ENCODE peak calls at places on chromosomes 11 and 22, in seven cellular contexts. One of them, this sample, is unnamed.

GRCh38 chr11:36702330-36703054 is 104.5 kb upstream of the RAG2 start:
- DNase-seq in PC-9: peak
- DNase-seq in A549: peak
- DNase-seq in naive thymus-derived CD4-positive, alpha-beta T cell: no peak
- DNase-seq in body of pancreas: peak
- DNase-seq in psoas muscle: no peak
- DNase-seq in H9: peak
- DNase-seq in this sample: peak

GRCh38 chr11:8587915-8588314 is 6.1 kb downstream of the STK33 start:
- DNase-seq in PC-9: no peak
- DNase-seq in A549: no peak
- DNase-seq in naive thymus-derived CD4-positive, alpha-beta T cell: no peak
- DNase-seq in body of pancreas: no peak
- DNase-seq in psoas muscle: no peak
- DNase-seq in H9: no peak
- DNase-seq in this sample: no peak

GRCh38 chr11:31812392-31813241 is 1.5 kb upstream of the PAX6 start:
- DNase-seq in PC-9: no peak
- DNase-seq in A549: no peak
- DNase-seq in naive thymus-derived CD4-positive, alpha-beta T cell: no peak
- DNase-seq in body of pancreas: no peak
- DNase-seq in psoas muscle: no peak
- DNase-seq in H9: no peak
- DNase-seq in this sample: no peak

GRCh38 chr11:16923987-16924386 is 90.2 kb downstream of the PLEKHA7 start:
- DNase-seq in PC-9: peak
- DNase-seq in A549: no peak
- DNase-seq in naive thymus-derived CD4-positive, alpha-beta T cell: no peak
- DNase-seq in body of pancreas: no peak
- DNase-seq in psoas muscle: no peak
- DNase-seq in H9: no peak
- DNase-seq in this sample: no peak

GRCh38 chr11:120013325-120014250 is 124.3 kb downstream of the TRIM29 start:
- DNase-seq in PC-9: peak
- DNase-seq in A549: peak
- DNase-seq in naive thymus-derived CD4-positive, alpha-beta T cell: no peak
- DNase-seq in body of pancreas: peak
- DNase-seq in psoas muscle: peak
- DNase-seq in H9: peak
- DNase-seq in this sample: peak

GRCh38 chr11:41245184-41245583 is 214.3 kb downstream of the LRRC4C start:
- DNase-seq in PC-9: no peak
- DNase-seq in A549: no peak
- DNase-seq in naive thymus-derived CD4-positive, alpha-beta T cell: no peak
- DNase-seq in body of pancreas: peak
- DNase-seq in psoas muscle: no peak
- DNase-seq in H9: peak
- DNase-seq in this sample: no peak

GRCh38 chr11:27672836-27673464 is 27.3 kb downstream of the BDNF start:
- DNase-seq in PC-9: peak
- DNase-seq in A549: no peak
- DNase-seq in naive thymus-derived CD4-positive, alpha-beta T cell: no peak
- DNase-seq in body of pancreas: no peak
- DNase-seq in psoas muscle: no peak
- DNase-seq in H9: no peak
- DNase-seq in this sample: no peak

GRCh38 chr11:76259299-76259908 is 53.1 kb upstream of the WNT11 start:
- DNase-seq in PC-9: no peak
- DNase-seq in A549: no peak
- DNase-seq in naive thymus-derived CD4-positive, alpha-beta T cell: no peak
- DNase-seq in body of pancreas: no peak
- DNase-seq in psoas muscle: no peak
- DNase-seq in H9: no peak
- DNase-seq in this sample: no peak

GRCh38 chr11:104665631-104666030 is 232.6 kb downstream of the CASP12 start:
- DNase-seq in PC-9: no peak
- DNase-seq in A549: no peak
- DNase-seq in naive thymus-derived CD4-positive, alpha-beta T cell: no peak
- DNase-seq in body of pancreas: no peak
- DNase-seq in psoas muscle: no peak
- DNase-seq in H9: no peak
- DNase-seq in this sample: no peak

GRCh38 chr11:46512261-46512881 is 81.5 kb downstream of the AMBRA1 start:
- DNase-seq in PC-9: no peak
- DNase-seq in A549: no peak
- DNase-seq in naive thymus-derived CD4-positive, alpha-beta T cell: no peak
- DNase-seq in body of pancreas: no peak
- DNase-seq in psoas muscle: no peak
- DNase-seq in H9: no peak
- DNase-seq in this sample: no peak

GRCh38 chr11:27421819-27422494 is 50.6 kb downstream of the LGR4 start:
- DNase-seq in PC-9: no peak
- DNase-seq in A549: no peak
- DNase-seq in naive thymus-derived CD4-positive, alpha-beta T cell: no peak
- DNase-seq in body of pancreas: no peak
- DNase-seq in psoas muscle: no peak
- DNase-seq in H9: no peak
- DNase-seq in this sample: no peak

GRCh38 chr22:39654959-39655579 is 84.5 kb downstream of the CACNA1I start:
- DNase-seq in PC-9: no peak
- DNase-seq in A549: no peak
- DNase-seq in naive thymus-derived CD4-positive, alpha-beta T cell: no peak
- DNase-seq in body of pancreas: no peak
- DNase-seq in psoas muscle: no peak
- DNase-seq in H9: peak
- DNase-seq in this sample: no peak

GRCh38 chr11:109680127-109680526 is 258.1 kb downstream of the C11orf87 start:
- DNase-seq in PC-9: peak
- DNase-seq in A549: no peak
- DNase-seq in naive thymus-derived CD4-positive, alpha-beta T cell: no peak
- DNase-seq in body of pancreas: no peak
- DNase-seq in psoas muscle: no peak
- DNase-seq in H9: no peak
- DNase-seq in this sample: no peak

GRCh38 chr22:21582801-21583740 is 15.6 kb downstream of the UBE2L3 start:
- DNase-seq in PC-9: no peak
- DNase-seq in A549: no peak
- DNase-seq in naive thymus-derived CD4-positive, alpha-beta T cell: no peak
- DNase-seq in body of pancreas: no peak
- DNase-seq in psoas muscle: no peak
- DNase-seq in H9: no peak
- DNase-seq in this sample: no peak

GRCh38 chr11:85281550-85281949 is 345.6 kb downstream of the DLG2 start:
- DNase-seq in PC-9: no peak
- DNase-seq in A549: no peak
- DNase-seq in naive thymus-derived CD4-positive, alpha-beta T cell: no peak
- DNase-seq in body of pancreas: no peak
- DNase-seq in psoas muscle: no peak
- DNase-seq in H9: no peak
- DNase-seq in this sample: no peak

GRCh38 chr11:61871158-61871597 is 20.2 kb downstream of the FADS3 start:
- DNase-seq in PC-9: peak
- DNase-seq in A549: peak
- DNase-seq in naive thymus-derived CD4-positive, alpha-beta T cell: peak
- DNase-seq in body of pancreas: peak
- DNase-seq in psoas muscle: peak
- DNase-seq in H9: peak
- DNase-seq in this sample: peak

GRCh38 chr11:69836401-69836800 is 17.2 kb upstream of the FGF3 start:
- DNase-seq in PC-9: no peak
- DNase-seq in A549: no peak
- DNase-seq in naive thymus-derived CD4-positive, alpha-beta T cell: no peak
- DNase-seq in body of pancreas: no peak
- DNase-seq in psoas muscle: no peak
- DNase-seq in H9: no peak
- DNase-seq in this sample: no peak

DNA sequence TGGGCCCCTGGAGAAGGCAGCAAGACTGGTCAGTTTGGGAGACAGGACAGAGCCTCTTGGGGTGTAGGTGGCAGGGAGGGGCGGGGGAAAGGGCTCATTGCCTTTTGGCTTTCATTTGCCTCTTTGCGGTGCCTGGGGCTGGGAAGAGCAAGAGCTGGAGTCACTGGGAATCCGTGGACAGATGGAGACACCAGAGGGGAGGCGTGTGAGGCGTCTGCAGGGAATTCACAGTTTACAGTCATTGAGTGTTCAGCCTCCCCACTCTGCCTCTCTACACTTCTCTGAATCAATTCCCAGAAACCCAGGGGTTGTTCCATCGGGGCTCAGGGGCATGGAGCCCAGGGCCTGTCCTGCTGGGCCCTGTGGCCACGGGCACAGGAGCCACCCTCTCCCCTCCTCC is 160.5 kb upstream of the NAV2 start:
- DNase-seq in PC-9: peak
- DNase-seq in A549: no peak
- DNase-seq in naive thymus-derived CD4-positive, alpha-beta T cell: no peak
- DNase-seq in body of pancreas: no peak
- DNase-seq in psoas muscle: no peak
- DNase-seq in H9: no peak
- DNase-seq in this sample: no peak
- H3K27ac ChIP-seq in PC-9: no peak
- H3K27ac ChIP-seq in A549: no peak
- H3K27ac ChIP-seq in naive thymus-derived CD4-positive, alpha-beta T cell: no peak
- H3K27ac ChIP-seq in body of pancreas: no peak
- H3K27ac ChIP-seq in psoas muscle: no peak
- H3K27ac ChIP-seq in H9: no peak
- H3K27ac ChIP-seq in this sample: no peak

DNA sequence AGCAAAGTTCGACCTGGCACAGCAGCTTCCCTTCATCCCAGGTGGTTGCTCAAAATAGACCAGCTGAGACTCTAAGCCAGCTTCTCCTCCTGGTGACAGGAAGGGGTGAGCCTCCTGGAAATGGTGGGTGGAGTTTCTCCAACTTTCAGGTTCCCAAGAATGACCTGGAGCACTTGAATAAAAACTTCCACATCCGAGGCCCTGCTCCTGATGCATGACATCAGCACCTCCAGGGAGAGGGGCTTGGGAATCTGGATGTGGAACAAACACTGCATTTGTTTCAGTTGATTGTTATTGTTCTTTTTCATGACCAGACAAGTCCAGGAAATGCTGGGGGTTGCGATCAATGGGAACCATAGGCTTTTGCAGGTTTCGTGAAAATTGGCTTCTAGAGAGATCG is 19.4 kb downstream of the ST14 start:
- DNase-seq in PC-9: no peak
- DNase-seq in A549: no peak
- DNase-seq in naive thymus-derived CD4-positive, alpha-beta T cell: no peak
- DNase-seq in body of pancreas: no peak
- DNase-seq in psoas muscle: no peak
- DNase-seq in H9: no peak
- DNase-seq in this sample: no peak
- H3K27ac ChIP-seq in PC-9: no peak
- H3K27ac ChIP-seq in A549: no peak
- H3K27ac ChIP-seq in naive thymus-derived CD4-positive, alpha-beta T cell: no peak
- H3K27ac ChIP-seq in body of pancreas: peak
- H3K27ac ChIP-seq in psoas muscle: no peak
- H3K27ac ChIP-seq in H9: no peak
- H3K27ac ChIP-seq in this sample: no peak

DNA sequence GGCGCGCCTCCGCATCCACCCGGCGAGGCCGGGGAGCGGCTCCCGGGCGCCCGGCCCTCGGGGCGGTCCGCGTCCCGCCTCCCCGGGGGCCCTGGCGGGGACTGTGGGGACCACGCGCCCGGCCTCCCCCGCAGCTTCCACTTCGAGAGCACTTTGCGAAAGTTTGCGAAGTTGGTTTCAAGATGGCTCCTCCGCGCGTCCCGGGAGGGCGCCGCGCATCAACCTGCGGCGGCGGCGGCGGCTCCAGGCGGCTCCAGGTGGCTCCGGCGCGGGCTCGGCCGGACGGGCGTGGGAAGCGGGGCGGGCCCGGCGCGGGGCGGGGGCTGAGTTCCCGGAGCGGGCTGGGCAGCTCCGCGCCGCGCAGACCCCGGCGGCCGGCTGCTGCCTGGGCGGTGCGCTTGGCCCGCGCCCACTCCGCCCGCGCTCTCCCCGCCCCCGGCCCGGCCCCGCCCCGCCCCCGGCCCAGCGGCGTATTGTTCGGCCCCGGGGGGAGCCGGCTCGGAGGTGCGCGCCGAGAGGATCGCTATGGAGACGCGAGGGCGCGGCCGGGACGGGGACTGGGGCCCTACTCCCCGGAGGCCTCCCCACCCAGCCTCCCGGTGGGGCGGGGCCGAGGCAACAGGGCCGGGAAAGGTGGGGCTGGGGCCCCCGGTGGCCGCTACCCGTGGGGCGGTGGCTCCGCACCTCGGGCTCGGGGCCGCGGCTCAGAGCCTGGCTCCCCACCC is at the start of gene CELSR1:
- DNase-seq in PC-9: peak
- DNase-seq in A549: peak
- DNase-seq in naive thymus-derived CD4-positive, alpha-beta T cell: no peak
- DNase-seq in body of pancreas: peak
- DNase-seq in psoas muscle: no peak
- DNase-seq in H9: peak
- DNase-seq in this sample: no peak
- H3K27ac ChIP-seq in PC-9: peak
- H3K27ac ChIP-seq in A549: peak
- H3K27ac ChIP-seq in naive thymus-derived CD4-positive, alpha-beta T cell: no peak
- H3K27ac ChIP-seq in body of pancreas: no peak
- H3K27ac ChIP-seq in psoas muscle: no peak
- H3K27ac ChIP-seq in H9: no peak
- H3K27ac ChIP-seq in this sample: no peak

GRCh38 chr11:48164836-48165235 is 51.8 kb upstream of the OR4B1 start:
- DNase-seq in PC-9: peak
- DNase-seq in A549: no peak
- DNase-seq in naive thymus-derived CD4-positive, alpha-beta T cell: no peak
- DNase-seq in body of pancreas: no peak
- DNase-seq in psoas muscle: no peak
- DNase-seq in H9: no peak
- DNase-seq in this sample: no peak
- H3K27ac ChIP-seq in PC-9: no peak
- H3K27ac ChIP-seq in A549: no peak
- H3K27ac ChIP-seq in naive thymus-derived CD4-positive, alpha-beta T cell: no peak
- H3K27ac ChIP-seq in body of pancreas: no peak
- H3K27ac ChIP-seq in psoas muscle: no peak
- H3K27ac ChIP-seq in H9: no peak
- H3K27ac ChIP-seq in this sample: no peak

GRCh38 chr11:67278135-67278938 is 10.8 kb upstream of the ANKRD13D start:
- DNase-seq in PC-9: no peak
- DNase-seq in A549: no peak
- DNase-seq in naive thymus-derived CD4-positive, alpha-beta T cell: no peak
- DNase-seq in body of pancreas: peak
- DNase-seq in psoas muscle: peak
- DNase-seq in H9: no peak
- DNase-seq in this sample: no peak

GRCh38 chr11:67279589-67280340 is 9.3 kb upstream of the ANKRD13D start:
- DNase-seq in PC-9: no peak
- DNase-seq in A549: no peak
- DNase-seq in naive thymus-derived CD4-positive, alpha-beta T cell: no peak
- DNase-seq in body of pancreas: peak
- DNase-seq in psoas muscle: peak
- DNase-seq in H9: no peak
- DNase-seq in this sample: no peak

GRCh38 chr11:67280341-67280790 is 8.7 kb upstream of the ANKRD13D start:
- DNase-seq in PC-9: no peak
- DNase-seq in A549: no peak
- DNase-seq in naive thymus-derived CD4-positive, alpha-beta T cell: no peak
- DNase-seq in body of pancreas: peak
- DNase-seq in psoas muscle: peak
- DNase-seq in H9: no peak
- DNase-seq in this sample: no peak

GRCh38 chr11:67277231-67277961 is 11.1 kb downstream of the GRK2 start:
- DNase-seq in PC-9: no peak
- DNase-seq in A549: no peak
- DNase-seq in naive thymus-derived CD4-positive, alpha-beta T cell: peak
- DNase-seq in body of pancreas: peak
- DNase-seq in psoas muscle: peak
- DNase-seq in H9: peak
- DNase-seq in this sample: no peak

GRCh38 chr11:67278939-67279588 is 10.0 kb upstream of the ANKRD13D start:
- DNase-seq in PC-9: no peak
- DNase-seq in A549: no peak
- DNase-seq in naive thymus-derived CD4-positive, alpha-beta T cell: no peak
- DNase-seq in body of pancreas: peak
- DNase-seq in psoas muscle: peak
- DNase-seq in H9: no peak
- DNase-seq in this sample: no peak
- H3K27ac ChIP-seq in PC-9: no peak
- H3K27ac ChIP-seq in A549: no peak
- H3K27ac ChIP-seq in naive thymus-derived CD4-positive, alpha-beta T cell: peak
- H3K27ac ChIP-seq in body of pancreas: no peak
- H3K27ac ChIP-seq in psoas muscle: no peak
- H3K27ac ChIP-seq in H9: no peak
- H3K27ac ChIP-seq in this sample: no peak

This sample was measured in iPS DF 6.9.